ENCODE peak calls at places on chromosomes 7 and 10, in four cellular contexts. One of them, this sample, is unnamed. For H3K4me1, the result is how much of the 10 kb centered on the place peaks cover.

GRCh38 chr7:81161459-81162075 is 242.7 kb upstream of the SEMA3C start:
- DNase-seq in neuronal stem cell: no peak
- DNase-seq in naive thymus-derived CD4-positive, alpha-beta T cell: no peak
- DNase-seq in Peyer's patch: no peak
- DNase-seq in this sample: no peak

GRCh38 chr7:4711634-4712033 is 29.5 kb downstream of the FOXK1 start:
- DNase-seq in neuronal stem cell: no peak
- DNase-seq in naive thymus-derived CD4-positive, alpha-beta T cell: no peak
- DNase-seq in Peyer's patch: no peak
- DNase-seq in this sample: no peak

GRCh38 chr10:76973515-76974289 is 663.9 kb downstream of the KCNMA1 start:
- DNase-seq in neuronal stem cell: no peak
- DNase-seq in naive thymus-derived CD4-positive, alpha-beta T cell: no peak
- DNase-seq in Peyer's patch: no peak
- DNase-seq in this sample: no peak

GRCh38 chr10:102310356-102311024 is 65.2 kb downstream of the GBF1 start:
- DNase-seq in neuronal stem cell: no peak
- DNase-seq in naive thymus-derived CD4-positive, alpha-beta T cell: no peak
- DNase-seq in Peyer's patch: no peak
- DNase-seq in this sample: no peak

GRCh38 chr7:121437470-121437869 is 41.4 kb upstream of the FAM3C start:
- DNase-seq in neuronal stem cell: no peak
- DNase-seq in naive thymus-derived CD4-positive, alpha-beta T cell: no peak
- DNase-seq in Peyer's patch: no peak
- DNase-seq in this sample: no peak

GRCh38 chr10:99658622-99659030 is 683 bp upstream of the ENTPD7 start:
- DNase-seq in neuronal stem cell: peak
- DNase-seq in naive thymus-derived CD4-positive, alpha-beta T cell: no peak
- DNase-seq in Peyer's patch: peak
- DNase-seq in this sample: peak

GRCh38 chr7:84228526-84228925 is 33.9 kb upstream of the SEMA3A start:
- DNase-seq in neuronal stem cell: peak
- DNase-seq in naive thymus-derived CD4-positive, alpha-beta T cell: no peak
- DNase-seq in Peyer's patch: no peak
- DNase-seq in this sample: no peak

GRCh38 chr7:151658778-151659177 is 139.1 kb upstream of the RHEB start:
- DNase-seq in neuronal stem cell: no peak
- DNase-seq in naive thymus-derived CD4-positive, alpha-beta T cell: no peak
- DNase-seq in Peyer's patch: no peak
- DNase-seq in this sample: no peak

GRCh38 chr10:69321037-69321715 is 42.9 kb downstream of the HK1 start:
- DNase-seq in neuronal stem cell: no peak
- DNase-seq in naive thymus-derived CD4-positive, alpha-beta T cell: no peak
- DNase-seq in Peyer's patch: no peak
- DNase-seq in this sample: no peak

GRCh38 chr10:62464308-62464707 is 90.1 kb downstream of the ZNF365 start:
- DNase-seq in neuronal stem cell: no peak
- DNase-seq in naive thymus-derived CD4-positive, alpha-beta T cell: no peak
- DNase-seq in Peyer's patch: no peak
- DNase-seq in this sample: no peak

GRCh38 chr10:121216721-121217181 is 365.6 kb downstream of the WDR11 start:
- DNase-seq in neuronal stem cell: no peak
- DNase-seq in naive thymus-derived CD4-positive, alpha-beta T cell: no peak
- DNase-seq in Peyer's patch: peak
- DNase-seq in this sample: no peak

GRCh38 chr7:105209433-105209832 is 179.3 kb downstream of the SRPK2 start:
- DNase-seq in neuronal stem cell: no peak
- DNase-seq in naive thymus-derived CD4-positive, alpha-beta T cell: no peak
- DNase-seq in Peyer's patch: no peak
- DNase-seq in this sample: no peak
- H3K27ac ChIP-seq in neuronal stem cell: no peak
- H3K27ac ChIP-seq in naive thymus-derived CD4-positive, alpha-beta T cell: no peak
- H3K27ac ChIP-seq in Peyer's patch: no peak
- H3K27ac ChIP-seq in this sample: no peak

DNA sequence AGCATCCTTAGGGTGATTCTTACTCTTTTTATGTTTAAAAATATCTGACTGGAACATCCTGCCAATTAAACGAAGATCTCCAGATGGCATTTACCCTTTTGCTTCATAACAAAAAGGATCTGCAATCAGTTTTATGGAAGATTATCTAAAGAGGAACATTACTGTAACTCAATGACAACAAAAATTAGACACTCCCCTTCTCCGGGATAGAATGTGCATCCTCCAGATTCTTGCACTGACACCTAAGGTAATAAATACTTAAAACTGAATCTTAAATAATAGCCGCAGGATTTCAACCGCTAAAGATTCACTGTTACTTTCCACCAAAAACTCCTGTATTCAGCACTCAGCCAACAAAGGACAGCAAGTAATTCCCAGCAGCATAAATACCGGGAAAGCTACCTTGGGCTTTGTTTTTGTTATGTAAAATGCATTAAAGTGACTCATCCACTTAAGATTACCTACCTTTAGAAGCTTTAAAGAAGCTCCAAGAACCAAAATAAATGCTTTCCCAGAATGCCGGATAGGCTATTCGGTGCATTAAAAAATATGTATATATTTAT is 1.6 kb downstream of the CACNA2D1 start:
- DNase-seq in neuronal stem cell: no peak
- DNase-seq in naive thymus-derived CD4-positive, alpha-beta T cell: no peak
- DNase-seq in Peyer's patch: no peak
- DNase-seq in this sample: no peak
- H3K4me1 ChIP-seq in neuronal stem cell: under half
- H3K4me1 ChIP-seq in naive thymus-derived CD4-positive, alpha-beta T cell: under half
- H3K4me1 ChIP-seq in Peyer's patch: under half
- H3K4me1 ChIP-seq in this sample: under half

GRCh38 chr10:63611078-63611477 is 89.9 kb downstream of the REEP3 start:
- DNase-seq in neuronal stem cell: no peak
- DNase-seq in naive thymus-derived CD4-positive, alpha-beta T cell: no peak
- DNase-seq in Peyer's patch: no peak
- DNase-seq in this sample: no peak

GRCh38 chr10:63608511-63608910 is 87.3 kb downstream of the REEP3 start:
- DNase-seq in neuronal stem cell: no peak
- DNase-seq in naive thymus-derived CD4-positive, alpha-beta T cell: no peak
- DNase-seq in Peyer's patch: no peak
- DNase-seq in this sample: no peak

GRCh38 chr10:63618552-63618951 is 97.4 kb downstream of the REEP3 start:
- DNase-seq in neuronal stem cell: no peak
- DNase-seq in naive thymus-derived CD4-positive, alpha-beta T cell: no peak
- DNase-seq in Peyer's patch: no peak
- DNase-seq in this sample: no peak

DNA sequence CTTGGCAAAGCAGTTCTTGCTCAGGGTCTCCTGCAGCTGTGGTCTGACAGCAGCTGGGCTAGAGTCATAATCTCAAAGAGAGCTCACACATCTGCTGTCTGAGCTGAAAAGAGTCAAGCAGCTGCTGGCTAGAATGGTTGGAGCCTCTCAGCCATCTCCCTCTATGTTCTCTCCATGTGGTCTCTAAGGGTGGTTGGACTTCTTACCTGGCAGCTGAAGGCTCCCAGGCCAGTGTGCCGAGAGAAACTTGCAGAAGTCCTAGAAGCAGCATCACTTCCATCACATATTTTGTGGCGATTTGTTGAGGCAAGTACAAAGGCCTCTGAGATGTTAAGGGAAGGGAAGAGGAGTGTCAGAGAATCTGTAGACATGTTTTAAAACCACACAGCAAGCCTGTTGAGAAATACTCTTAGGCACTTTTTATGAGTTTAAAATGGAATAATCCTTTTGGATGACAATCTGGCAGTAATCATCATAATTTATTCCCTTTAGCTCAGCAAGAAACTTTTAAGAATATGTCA is 93.2 kb downstream of the REEP3 start:
- DNase-seq in neuronal stem cell: no peak
- DNase-seq in naive thymus-derived CD4-positive, alpha-beta T cell: no peak
- DNase-seq in Peyer's patch: no peak
- DNase-seq in this sample: no peak
- H3K27ac ChIP-seq in neuronal stem cell: no peak
- H3K27ac ChIP-seq in naive thymus-derived CD4-positive, alpha-beta T cell: no peak
- H3K27ac ChIP-seq in Peyer's patch: no peak
- H3K27ac ChIP-seq in this sample: no peak

GRCh38 chr7:1975179-1975578 is 257.6 kb downstream of the MAD1L1 start:
- DNase-seq in neuronal stem cell: no peak
- DNase-seq in naive thymus-derived CD4-positive, alpha-beta T cell: no peak
- DNase-seq in Peyer's patch: no peak
- DNase-seq in this sample: no peak
- H3K4me1 ChIP-seq in neuronal stem cell: under half
- H3K4me1 ChIP-seq in naive thymus-derived CD4-positive, alpha-beta T cell: under half
- H3K4me1 ChIP-seq in Peyer's patch: under half
- H3K4me1 ChIP-seq in this sample: under half

DNA sequence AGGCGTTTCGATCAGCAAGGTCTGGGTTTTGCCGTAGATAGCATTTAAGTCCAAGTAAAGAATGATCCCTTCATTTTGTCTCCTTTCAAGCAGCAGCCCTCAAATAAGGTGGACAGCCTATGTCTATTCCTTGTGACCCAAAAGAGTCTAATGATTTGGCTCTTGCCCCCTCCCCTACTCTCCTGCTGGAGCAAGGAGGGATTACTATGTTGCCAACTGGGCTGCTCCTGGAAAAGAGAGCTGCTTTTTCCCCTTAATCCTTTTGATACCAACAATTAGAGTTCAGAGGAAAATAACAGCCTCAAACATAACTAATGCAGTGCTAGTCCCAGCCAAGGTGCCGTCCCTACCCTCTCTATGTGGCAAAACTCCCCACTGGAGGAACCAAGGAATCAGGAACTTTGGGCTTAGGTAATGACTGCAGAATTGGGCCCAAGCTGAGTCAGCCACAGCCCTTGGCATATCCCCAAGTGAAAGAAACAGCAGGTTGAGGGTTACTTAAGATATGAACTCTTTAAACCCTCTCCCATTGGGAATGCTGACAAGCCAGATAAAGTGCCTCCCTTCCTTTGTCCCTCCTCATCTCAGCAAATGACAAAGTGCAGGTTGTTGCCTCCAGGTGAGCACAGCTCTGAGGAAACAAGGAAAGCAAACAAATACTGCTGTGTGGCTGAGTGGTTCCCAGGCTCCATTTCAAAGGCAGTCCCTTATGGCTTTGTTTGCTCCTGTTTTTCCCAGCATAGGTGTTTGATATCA is 643.7 kb downstream of the INHBA start:
- DNase-seq in neuronal stem cell: no peak
- DNase-seq in naive thymus-derived CD4-positive, alpha-beta T cell: no peak
- DNase-seq in Peyer's patch: no peak
- DNase-seq in this sample: no peak
- H3K27ac ChIP-seq in neuronal stem cell: no peak
- H3K27ac ChIP-seq in naive thymus-derived CD4-positive, alpha-beta T cell: no peak
- H3K27ac ChIP-seq in Peyer's patch: peak
- H3K27ac ChIP-seq in this sample: no peak

GRCh38 chr7:130856866-130857265 is 122.9 kb upstream of the KLF14 start:
- DNase-seq in neuronal stem cell: no peak
- DNase-seq in naive thymus-derived CD4-positive, alpha-beta T cell: no peak
- DNase-seq in Peyer's patch: no peak
- DNase-seq in this sample: no peak
- H3K4me1 ChIP-seq in neuronal stem cell: under half
- H3K4me1 ChIP-seq in naive thymus-derived CD4-positive, alpha-beta T cell: under half
- H3K4me1 ChIP-seq in Peyer's patch: under half
- H3K4me1 ChIP-seq in this sample: under half

GRCh38 chr10:3398825-3399646 is 226.5 kb upstream of the PITRM1 start:
- DNase-seq in neuronal stem cell: no peak
- DNase-seq in naive thymus-derived CD4-positive, alpha-beta T cell: no peak
- DNase-seq in Peyer's patch: no peak
- DNase-seq in this sample: no peak

GRCh38 chr10:3400368-3400767 is 227.8 kb upstream of the PITRM1 start:
- DNase-seq in neuronal stem cell: no peak
- DNase-seq in naive thymus-derived CD4-positive, alpha-beta T cell: no peak
- DNase-seq in Peyer's patch: no peak
- DNase-seq in this sample: no peak

GRCh38 chr10:3397846-3398245 is 225.3 kb upstream of the PITRM1 start:
- DNase-seq in neuronal stem cell: no peak
- DNase-seq in naive thymus-derived CD4-positive, alpha-beta T cell: no peak
- DNase-seq in Peyer's patch: no peak
- DNase-seq in this sample: no peak

GRCh38 chr10:3401491-3401938 is 228.9 kb upstream of the PITRM1 start:
- DNase-seq in neuronal stem cell: no peak
- DNase-seq in naive thymus-derived CD4-positive, alpha-beta T cell: no peak
- DNase-seq in Peyer's patch: no peak
- DNase-seq in this sample: no peak

DNA sequence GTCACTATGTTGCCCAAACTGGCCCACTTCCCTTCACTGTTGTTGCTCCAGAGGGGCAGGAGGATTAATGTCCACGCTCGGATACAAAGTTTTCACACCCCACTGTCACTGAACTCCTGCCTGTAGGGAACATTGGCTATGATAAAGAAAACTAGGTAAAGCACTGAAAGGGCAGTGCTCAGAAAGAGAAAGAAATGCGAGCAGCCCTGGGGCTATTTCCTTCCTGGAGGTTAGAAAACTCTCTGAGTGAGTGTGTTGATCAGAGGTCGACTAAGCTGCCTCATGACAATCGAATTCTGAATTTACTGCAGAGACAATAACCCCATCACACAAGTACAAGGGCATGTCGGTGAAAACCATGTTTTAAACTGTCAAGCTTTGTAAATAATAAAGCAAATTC is 227.2 kb upstream of the PITRM1 start:
- DNase-seq in neuronal stem cell: no peak
- DNase-seq in naive thymus-derived CD4-positive, alpha-beta T cell: no peak
- DNase-seq in Peyer's patch: no peak
- DNase-seq in this sample: no peak
- H3K27ac ChIP-seq in neuronal stem cell: no peak
- H3K27ac ChIP-seq in naive thymus-derived CD4-positive, alpha-beta T cell: no peak
- H3K27ac ChIP-seq in Peyer's patch: no peak
- H3K27ac ChIP-seq in this sample: no peak

GRCh38 chr10:22612316-22612715 is 102.1 kb downstream of the PIP4K2A start:
- DNase-seq in neuronal stem cell: no peak
- DNase-seq in naive thymus-derived CD4-positive, alpha-beta T cell: peak
- DNase-seq in Peyer's patch: no peak
- DNase-seq in this sample: peak

GRCh38 chr10:22611425-22612111 is 102.8 kb downstream of the PIP4K2A start:
- DNase-seq in neuronal stem cell: no peak
- DNase-seq in naive thymus-derived CD4-positive, alpha-beta T cell: peak
- DNase-seq in Peyer's patch: peak
- DNase-seq in this sample: peak

GRCh38 chr10:22607261-22607660 is 107.1 kb downstream of the PIP4K2A start:
- DNase-seq in neuronal stem cell: no peak
- DNase-seq in naive thymus-derived CD4-positive, alpha-beta T cell: no peak
- DNase-seq in Peyer's patch: no peak
- DNase-seq in this sample: no peak

GRCh38 chr10:22610595-22610994 is 103.8 kb downstream of the PIP4K2A start:
- DNase-seq in neuronal stem cell: no peak
- DNase-seq in naive thymus-derived CD4-positive, alpha-beta T cell: no peak
- DNase-seq in Peyer's patch: no peak
- DNase-seq in this sample: no peak

DNA sequence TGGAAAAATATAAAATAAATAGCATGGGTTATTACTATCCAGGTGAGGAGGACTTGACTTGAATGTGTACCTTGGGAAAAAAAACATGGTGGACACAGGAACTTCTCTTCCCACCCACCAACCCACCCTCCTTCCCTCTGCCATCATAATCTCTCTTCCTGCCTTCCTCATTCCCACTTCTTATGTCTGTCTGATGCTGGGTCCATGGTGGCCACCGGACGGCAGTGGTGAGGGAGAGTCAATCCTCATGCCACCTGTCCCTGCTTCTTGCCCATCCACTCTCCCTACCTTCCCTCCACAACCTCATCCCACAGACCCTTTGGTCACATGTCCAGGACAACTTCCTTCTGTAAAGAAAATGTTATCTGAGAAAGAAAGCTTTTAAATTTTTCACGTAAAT is 104.7 kb downstream of the PIP4K2A start:
- DNase-seq in neuronal stem cell: no peak
- DNase-seq in naive thymus-derived CD4-positive, alpha-beta T cell: no peak
- DNase-seq in Peyer's patch: no peak
- DNase-seq in this sample: no peak
- H3K4me1 ChIP-seq in neuronal stem cell: under half
- H3K4me1 ChIP-seq in naive thymus-derived CD4-positive, alpha-beta T cell: half or more
- H3K4me1 ChIP-seq in Peyer's patch: under half
- H3K4me1 ChIP-seq in this sample: half or more